ENCODE peak calls at places on chromosomes 3 and 15, in seven cellular contexts. One of them, this sample, is unnamed.

GRCh38 chr15:58545307-58546065 is 113.7 kb downstream of the LIPC start:
- DNase-seq in activated CD8-positive, alpha-beta memory T cell treated with anti-CD3 and anti-CD28 coated beads, Interleukin-2, amount 50 U/mL, for 48 hours: no peak
- DNase-seq in DMS153: no peak
- DNase-seq in cerebellum: no peak
- DNase-seq in Kasumi-1: no peak
- DNase-seq in AG10803: no peak
- DNase-seq in CD8-positive, alpha-beta memory T cell: no peak
- DNase-seq in this sample: no peak

GRCh38 chr3:142647856-142648255 is 51.7 kb downstream of the PLS1 start:
- DNase-seq in activated CD8-positive, alpha-beta memory T cell treated with anti-CD3 and anti-CD28 coated beads, Interleukin-2, amount 50 U/mL, for 48 hours: no peak
- DNase-seq in DMS153: no peak
- DNase-seq in cerebellum: no peak
- DNase-seq in Kasumi-1: no peak
- DNase-seq in AG10803: no peak
- DNase-seq in CD8-positive, alpha-beta memory T cell: no peak
- DNase-seq in this sample: no peak

GRCh38 chr3:5197022-5197421 is 9.5 kb downstream of the EDEM1 start:
- DNase-seq in activated CD8-positive, alpha-beta memory T cell treated with anti-CD3 and anti-CD28 coated beads, Interleukin-2, amount 50 U/mL, for 48 hours: no peak
- DNase-seq in DMS153: no peak
- DNase-seq in cerebellum: no peak
- DNase-seq in Kasumi-1: no peak
- DNase-seq in AG10803: peak
- DNase-seq in CD8-positive, alpha-beta memory T cell: no peak
- DNase-seq in this sample: no peak

GRCh38 chr15:59294961-59295741 is 77.5 kb downstream of the MYO1E start:
- DNase-seq in activated CD8-positive, alpha-beta memory T cell treated with anti-CD3 and anti-CD28 coated beads, Interleukin-2, amount 50 U/mL, for 48 hours: no peak
- DNase-seq in DMS153: no peak
- DNase-seq in cerebellum: no peak
- DNase-seq in Kasumi-1: no peak
- DNase-seq in AG10803: peak
- DNase-seq in CD8-positive, alpha-beta memory T cell: no peak
- DNase-seq in this sample: no peak

GRCh38 chr15:51312754-51313390 is 25.5 kb downstream of the CYP19A1 start:
- DNase-seq in activated CD8-positive, alpha-beta memory T cell treated with anti-CD3 and anti-CD28 coated beads, Interleukin-2, amount 50 U/mL, for 48 hours: no peak
- DNase-seq in DMS153: no peak
- DNase-seq in cerebellum: no peak
- DNase-seq in Kasumi-1: no peak
- DNase-seq in AG10803: no peak
- DNase-seq in CD8-positive, alpha-beta memory T cell: no peak
- DNase-seq in this sample: no peak

GRCh38 chr3:112056451-112056929 is 22.0 kb downstream of the TMPRSS7 start:
- DNase-seq in activated CD8-positive, alpha-beta memory T cell treated with anti-CD3 and anti-CD28 coated beads, Interleukin-2, amount 50 U/mL, for 48 hours: peak
- DNase-seq in DMS153: no peak
- DNase-seq in cerebellum: no peak
- DNase-seq in Kasumi-1: no peak
- DNase-seq in AG10803: peak
- DNase-seq in CD8-positive, alpha-beta memory T cell: no peak
- DNase-seq in this sample: no peak

GRCh38 chr3:27357665-27358258 is 11.4 kb downstream of the NEK10 start:
- DNase-seq in activated CD8-positive, alpha-beta memory T cell treated with anti-CD3 and anti-CD28 coated beads, Interleukin-2, amount 50 U/mL, for 48 hours: no peak
- DNase-seq in DMS153: no peak
- DNase-seq in cerebellum: no peak
- DNase-seq in Kasumi-1: peak
- DNase-seq in AG10803: peak
- DNase-seq in CD8-positive, alpha-beta memory T cell: peak
- DNase-seq in this sample: no peak

GRCh38 chr3:88137836-88138235 is 11.9 kb upstream of the C3orf38 start:
- DNase-seq in activated CD8-positive, alpha-beta memory T cell treated with anti-CD3 and anti-CD28 coated beads, Interleukin-2, amount 50 U/mL, for 48 hours: no peak
- DNase-seq in DMS153: no peak
- DNase-seq in cerebellum: no peak
- DNase-seq in Kasumi-1: no peak
- DNase-seq in AG10803: peak
- DNase-seq in CD8-positive, alpha-beta memory T cell: no peak
- DNase-seq in this sample: no peak

GRCh38 chr3:64191822-64192221 is 33.4 kb downstream of the PRICKLE2 start:
- DNase-seq in activated CD8-positive, alpha-beta memory T cell treated with anti-CD3 and anti-CD28 coated beads, Interleukin-2, amount 50 U/mL, for 48 hours: no peak
- DNase-seq in DMS153: no peak
- DNase-seq in cerebellum: no peak
- DNase-seq in Kasumi-1: no peak
- DNase-seq in AG10803: no peak
- DNase-seq in CD8-positive, alpha-beta memory T cell: no peak
- DNase-seq in this sample: no peak

GRCh38 chr3:190053919-190054672 is 66.6 kb downstream of the P3H2 start:
- DNase-seq in activated CD8-positive, alpha-beta memory T cell treated with anti-CD3 and anti-CD28 coated beads, Interleukin-2, amount 50 U/mL, for 48 hours: no peak
- DNase-seq in DMS153: no peak
- DNase-seq in cerebellum: no peak
- DNase-seq in Kasumi-1: no peak
- DNase-seq in AG10803: peak
- DNase-seq in CD8-positive, alpha-beta memory T cell: no peak
- DNase-seq in this sample: no peak

GRCh38 chr15:58139631-58140522 is 1.7 kb downstream of the AQP9 start:
- DNase-seq in activated CD8-positive, alpha-beta memory T cell treated with anti-CD3 and anti-CD28 coated beads, Interleukin-2, amount 50 U/mL, for 48 hours: no peak
- DNase-seq in DMS153: no peak
- DNase-seq in cerebellum: no peak
- DNase-seq in Kasumi-1: no peak
- DNase-seq in AG10803: peak
- DNase-seq in CD8-positive, alpha-beta memory T cell: no peak
- DNase-seq in this sample: no peak

GRCh38 chr3:196189608-196190347 is 21.4 kb downstream of the ZDHHC19 start:
- DNase-seq in activated CD8-positive, alpha-beta memory T cell treated with anti-CD3 and anti-CD28 coated beads, Interleukin-2, amount 50 U/mL, for 48 hours: no peak
- DNase-seq in DMS153: no peak
- DNase-seq in cerebellum: no peak
- DNase-seq in Kasumi-1: no peak
- DNase-seq in AG10803: no peak
- DNase-seq in CD8-positive, alpha-beta memory T cell: no peak
- DNase-seq in this sample: peak

GRCh38 chr3:117409701-117410459 is 700.3 kb downstream of the TUSC7 start:
- DNase-seq in activated CD8-positive, alpha-beta memory T cell treated with anti-CD3 and anti-CD28 coated beads, Interleukin-2, amount 50 U/mL, for 48 hours: no peak
- DNase-seq in DMS153: no peak
- DNase-seq in cerebellum: no peak
- DNase-seq in Kasumi-1: no peak
- DNase-seq in AG10803: peak
- DNase-seq in CD8-positive, alpha-beta memory T cell: no peak
- DNase-seq in this sample: no peak

GRCh38 chr3:62277470-62277869 is 95.9 kb downstream of the FEZF2 start:
- DNase-seq in activated CD8-positive, alpha-beta memory T cell treated with anti-CD3 and anti-CD28 coated beads, Interleukin-2, amount 50 U/mL, for 48 hours: no peak
- DNase-seq in DMS153: no peak
- DNase-seq in cerebellum: no peak
- DNase-seq in Kasumi-1: no peak
- DNase-seq in AG10803: peak
- DNase-seq in CD8-positive, alpha-beta memory T cell: no peak
- DNase-seq in this sample: no peak

GRCh38 chr3:88148651-88149050 is 1.1 kb upstream of the C3orf38 start:
- DNase-seq in activated CD8-positive, alpha-beta memory T cell treated with anti-CD3 and anti-CD28 coated beads, Interleukin-2, amount 50 U/mL, for 48 hours: no peak
- DNase-seq in DMS153: no peak
- DNase-seq in cerebellum: no peak
- DNase-seq in Kasumi-1: no peak
- DNase-seq in AG10803: no peak
- DNase-seq in CD8-positive, alpha-beta memory T cell: no peak
- DNase-seq in this sample: no peak

GRCh38 chr3:119235151-119235550 is 5.5 kb downstream of the B4GALT4 start:
- DNase-seq in activated CD8-positive, alpha-beta memory T cell treated with anti-CD3 and anti-CD28 coated beads, Interleukin-2, amount 50 U/mL, for 48 hours: no peak
- DNase-seq in DMS153: no peak
- DNase-seq in cerebellum: no peak
- DNase-seq in Kasumi-1: no peak
- DNase-seq in AG10803: peak
- DNase-seq in CD8-positive, alpha-beta memory T cell: no peak
- DNase-seq in this sample: no peak

GRCh38 chr3:133712017-133712416 is 34.2 kb upstream of the TF start:
- DNase-seq in activated CD8-positive, alpha-beta memory T cell treated with anti-CD3 and anti-CD28 coated beads, Interleukin-2, amount 50 U/mL, for 48 hours: no peak
- DNase-seq in DMS153: no peak
- DNase-seq in cerebellum: no peak
- DNase-seq in Kasumi-1: no peak
- DNase-seq in AG10803: no peak
- DNase-seq in CD8-positive, alpha-beta memory T cell: no peak
- DNase-seq in this sample: no peak

GRCh38 chr3:147654827-147655226 is 245.7 kb downstream of the ZIC1 start:
- DNase-seq in activated CD8-positive, alpha-beta memory T cell treated with anti-CD3 and anti-CD28 coated beads, Interleukin-2, amount 50 U/mL, for 48 hours: no peak
- DNase-seq in DMS153: no peak
- DNase-seq in cerebellum: peak
- DNase-seq in Kasumi-1: no peak
- DNase-seq in AG10803: peak
- DNase-seq in CD8-positive, alpha-beta memory T cell: no peak
- DNase-seq in this sample: no peak

GRCh38 chr3:125154110-125154509 is 58.4 kb downstream of the SLC12A8 start:
- DNase-seq in activated CD8-positive, alpha-beta memory T cell treated with anti-CD3 and anti-CD28 coated beads, Interleukin-2, amount 50 U/mL, for 48 hours: no peak
- DNase-seq in DMS153: no peak
- DNase-seq in cerebellum: no peak
- DNase-seq in Kasumi-1: no peak
- DNase-seq in AG10803: no peak
- DNase-seq in CD8-positive, alpha-beta memory T cell: no peak
- DNase-seq in this sample: no peak

GRCh38 chr3:166752214-166752613 is 627.9 kb downstream of the ZBBX start:
- DNase-seq in activated CD8-positive, alpha-beta memory T cell treated with anti-CD3 and anti-CD28 coated beads, Interleukin-2, amount 50 U/mL, for 48 hours: no peak
- DNase-seq in DMS153: no peak
- DNase-seq in cerebellum: no peak
- DNase-seq in Kasumi-1: no peak
- DNase-seq in AG10803: no peak
- DNase-seq in CD8-positive, alpha-beta memory T cell: no peak
- DNase-seq in this sample: no peak

GRCh38 chr15:64232400-64232799 is 69.6 kb upstream of the PPIB start:
- DNase-seq in activated CD8-positive, alpha-beta memory T cell treated with anti-CD3 and anti-CD28 coated beads, Interleukin-2, amount 50 U/mL, for 48 hours: no peak
- DNase-seq in DMS153: no peak
- DNase-seq in cerebellum: no peak
- DNase-seq in Kasumi-1: no peak
- DNase-seq in AG10803: peak
- DNase-seq in CD8-positive, alpha-beta memory T cell: no peak
- DNase-seq in this sample: no peak

GRCh38 chr3:51242939-51243338 is 142.2 kb upstream of the MANF start:
- DNase-seq in activated CD8-positive, alpha-beta memory T cell treated with anti-CD3 and anti-CD28 coated beads, Interleukin-2, amount 50 U/mL, for 48 hours: no peak
- DNase-seq in DMS153: no peak
- DNase-seq in cerebellum: no peak
- DNase-seq in Kasumi-1: no peak
- DNase-seq in AG10803: no peak
- DNase-seq in CD8-positive, alpha-beta memory T cell: no peak
- DNase-seq in this sample: no peak

GRCh38 chr3:10437272-10437994 is 68.0 kb downstream of the ATP2B2 start:
- DNase-seq in activated CD8-positive, alpha-beta memory T cell treated with anti-CD3 and anti-CD28 coated beads, Interleukin-2, amount 50 U/mL, for 48 hours: peak
- DNase-seq in DMS153: no peak
- DNase-seq in cerebellum: no peak
- DNase-seq in Kasumi-1: no peak
- DNase-seq in AG10803: peak
- DNase-seq in CD8-positive, alpha-beta memory T cell: peak
- DNase-seq in this sample: no peak